ENCODE peak calls at places on chromosomes 7 and 10, in seven cellular contexts. M is RWPE1, Z is fibroblast of lung, G is kidney, C is MCF 10A, Q is DND-41, Y is choroid plexus epithelial cell. B is an unnamed sample.

GRCh38 chr10:22356324-22356873 is 11.1 kb downstream of the SPAG6 start:
- DNase-seq in G (no peak), Z (no peak), M (no peak), Y (no peak), C (no peak), Q (no peak), B (no peak)

GRCh38 chr7:27992755-27993478 is 187.7 kb downstream of the JAZF1 start:
- DNase-seq in Y (no peak), G (no peak), Q (no peak), C (no peak), Z (no peak), M (no peak), B (no peak)

GRCh38 chr10:73413108-73413527 is 740 bp downstream of the ANXA7 start:
- DNase-seq in Z (no peak), M (peak), G (no peak), C (peak), Y (no peak), Q (peak), B (peak)

GRCh38 chr10:97034958-97035769 is 150.6 kb downstream of the SLIT1 start:
- DNase-seq in Z (no peak), Q (no peak), G (no peak), C (no peak), M (no peak), Y (no peak), B (no peak)

GRCh38 chr10:78371118-78371517 is 337.5 kb downstream of the RPS24 start:
- DNase-seq in G (no peak), Z (peak), C (no peak), Y (peak), M (no peak), Q (peak), B (no peak)

GRCh38 chr10:24153016-24153415 is 55.9 kb upstream of the KIAA1217 start:
- DNase-seq in Z (peak), Y (peak), M (no peak), G (no peak), Q (no peak), C (no peak), B (no peak)

GRCh38 chr10:43863859-43864591 is 215.3 kb upstream of the ZNF32 start:
- DNase-seq in C (peak), G (no peak), Q (no peak), Y (peak), M (no peak), Z (peak), B (no peak)

GRCh38 chr7:6026011-6026819 is 5.0 kb upstream of the ANKRD61 start:
- DNase-seq in Q (peak), M (peak), Z (peak), C (peak), Y (peak), G (peak), B (peak)

GRCh38 chr7:34042406-34042805 is 137.1 kb downstream of the BMPER start:
- DNase-seq in Z (peak), C (no peak), M (no peak), Y (peak), Q (no peak), G (no peak), B (no peak)

GRCh38 chr7:110921478-110922210 is 169.3 kb upstream of the LRRN3 start:
- DNase-seq in Y (peak), Q (no peak), M (no peak), C (peak), G (no peak), Z (peak), B (no peak)

GRCh38 chr7:150959739-150960734 is 18.1 kb downstream of the KCNH2 start:
- DNase-seq in M (no peak), Q (peak), C (no peak), G (no peak), Z (no peak), Y (no peak), B (no peak)

GRCh38 chr7:92830532-92831110 is 5.8 kb downstream of the CDK6 start:
- DNase-seq in Q (no peak), M (no peak), Y (peak), G (no peak), Z (peak), C (no peak), B (no peak)

GRCh38 chr10:71708301-71708703 is 11.3 kb downstream of the C10orf105 start:
- DNase-seq in C (peak), G (no peak), Y (peak), Q (peak), M (peak), Z (peak), B (peak)

GRCh38 chr7:122337011-122337410 is 32.5 kb upstream of the FEZF1 start:
- DNase-seq in Q (no peak), M (no peak), G (no peak), Z (no peak), Y (no peak), C (no peak), B (no peak)

GRCh38 chr7:7416031-7416968 is 119.4 kb downstream of the COL28A1 start:
- DNase-seq in Y (peak), Z (peak), G (no peak), Q (no peak), C (peak), M (peak), B (no peak)

GRCh38 chr7:130768854-130769253 is 34.8 kb upstream of the KLF14 start:
- DNase-seq in Y (no peak), C (no peak), Q (no peak), G (no peak), M (no peak), Z (no peak), B (no peak)

GRCh38 chr10:75355706-75356105 is 45.9 kb downstream of the ZNF503 start:
- DNase-seq in G (no peak), M (no peak), Z (no peak), C (peak), Y (no peak), Q (no peak), B (no peak)

GRCh38 chr10:75358835-75359421 is 42.6 kb downstream of the ZNF503 start:
- DNase-seq in Y (peak), M (peak), C (peak), Z (peak), G (no peak), Q (no peak), B (no peak)

GRCh38 chr10:75358121-75358520 is 43.4 kb downstream of the ZNF503 start:
- DNase-seq in Z (no peak), Q (no peak), Y (no peak), C (no peak), M (no peak), G (no peak), B (no peak)

GRCh38 chr10:75357500-75357899 is 44.1 kb downstream of the ZNF503 start:
- DNase-seq in G (no peak), C (no peak), Y (no peak), Z (no peak), M (no peak), Q (no peak), B (no peak)

GRCh38 chr10:75356484-75356883 is 45.1 kb downstream of the ZNF503 start:
- DNase-seq in Q (no peak), G (no peak), Y (no peak), C (no peak), M (no peak), Z (no peak), B (no peak)
- TF ChIP-seq CTCF in Q (peak), G (no peak), Y (no peak), C (no peak), M (no peak), Z (no peak), B (no peak)

DNA sequence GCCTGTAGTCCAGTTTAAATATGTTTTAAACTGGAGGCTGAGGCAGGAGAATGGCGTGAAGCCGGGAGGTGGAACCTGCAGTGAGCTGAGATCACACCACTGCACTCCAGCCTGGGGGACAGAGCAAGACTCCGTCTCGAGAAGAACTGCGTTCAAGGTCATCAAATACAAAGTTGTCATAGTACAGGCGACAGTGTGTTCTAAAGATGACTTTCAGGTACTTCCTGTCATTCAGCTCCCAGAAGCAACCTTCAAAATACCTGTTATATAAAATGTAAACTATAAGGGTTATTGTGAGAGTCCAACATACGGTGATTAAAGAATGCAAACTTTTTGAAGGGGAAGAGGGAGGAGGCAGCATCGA is 8.7 kb downstream of the MPP7 start:
- DNase-seq in Y (no peak), C (no peak), Q (no peak), Z (no peak), M (no peak), G (no peak), B (no peak)
- TF ChIP-seq CTCF in Y (no peak), C (no peak), Q (no peak), Z (no peak), M (no peak), G (no peak), B (no peak)

GRCh38 chr7:116715087-116715486 is 43.1 kb downstream of the MET start:
- DNase-seq in G (no peak), Q (no peak), M (no peak), Y (peak), Z (no peak), C (no peak), B (no peak)
- TF ChIP-seq CTCF in G (no peak), Q (no peak), M (no peak), Y (peak), Z (peak), C (no peak), B (no peak)

GRCh38 chr10:110190170-110190569 is 17.2 kb upstream of the MXI1 start:
- DNase-seq in M (no peak), G (no peak), Z (no peak), Y (no peak), Q (no peak), C (no peak), B (no peak)

GRCh38 chr10:110192552-110192951 is 14.9 kb upstream of the MXI1 start:
- DNase-seq in Y (no peak), Q (no peak), Z (no peak), M (no peak), C (no peak), G (no peak), B (peak)
- TF ChIP-seq CTCF in Y (peak), Q (peak), Z (no peak), M (no peak), C (no peak), G (no peak), B (peak)

GRCh38 chr10:131270461-131271190 is 40.9 kb downstream of the TCERG1L start:
- DNase-seq in M (no peak), Y (no peak), Z (no peak), C (no peak), G (no peak), Q (no peak), B (no peak)
- TF ChIP-seq CTCF in M (no peak), Y (no peak), Z (no peak), C (no peak), G (no peak), Q (no peak), B (no peak)

GRCh38 chr7:94395141-94396041 is 696 bp downstream of the COL1A2 start:
- DNase-seq in M (peak), Y (peak), Z (peak), C (peak), Q (peak), G (no peak), B (peak)
- TF ChIP-seq CTCF in M (peak), Y (peak), Z (peak), C (peak), Q (peak), G (peak), B (peak)

B was measured in GM10248.